ENCODE peak calls at places on chromosomes 3 and 15, in eight cellular contexts. G is stimulated activated CD4-positive, alpha-beta T cell treated with anti-CD3 and anti-CD28 coated beads, Interleukin-12 subunit alpha, Interleukin-12 subunit beta, amount 100 ng/mL, for 48 hours; P is activated T-cell treated with anti-CD3 and anti-CD28 coated beads, Interleukin-2, amount 50 U/mL, for 72 hours; S is epithelial cell of prostate; U is anterior cingulate cortex; O is T-helper 1 cell; B is stimulated activated CD8-positive, alpha-beta memory T cell treated with anti-CD3 and anti-CD28 coated beads, Interleukin-7, amount 100 ng/mL, for 1 hour; J is EL. X is an unnamed sample.

GRCh38 chr3:10397879-10398278 is 77.0 kb upstream of the SEC13 start:
- DNase-seq in G (no peak), P (no peak), S (no peak), U (no peak), O (no peak), B (no peak), J (no peak), X (no peak)

GRCh38 chr3:39157359-39157758 is 4.0 kb upstream of the CSRNP1 start:
- DNase-seq in G (no peak), P (no peak), S (no peak), U (no peak), O (no peak), B (no peak), J (no peak), X (no peak)

GRCh38 chr3:9837701-9838582 is 5.9 kb downstream of the RPUSD3 start:
- DNase-seq in G (no peak), P (no peak), S (no peak), U (no peak), O (no peak), B (no peak), J (no peak), X (no peak)

GRCh38 chr3:62445267-62445666 is 71.9 kb upstream of the FEZF2 start:
- DNase-seq in G (no peak), P (no peak), S (no peak), U (no peak), O (peak), B (no peak), J (peak), X (no peak)

GRCh38 chr15:88982304-88982945 is 69.2 kb upstream of the MFGE8 start:
- DNase-seq in G (no peak), P (no peak), S (no peak), U (no peak), O (no peak), B (no peak), J (peak), X (peak)

GRCh38 chr3:42097166-42097946 is 6.2 kb downstream of the TRAK1 start:
- DNase-seq in G (no peak), P (peak), S (no peak), U (no peak), O (no peak), B (no peak), J (peak), X (peak)

GRCh38 chr3:28347374-28348285 is 891 bp upstream of the ZCWPW2 start:
- DNase-seq in G (no peak), P (peak), S (no peak), U (no peak), O (no peak), B (no peak), J (peak), X (peak)

GRCh38 chr3:196013587-196014487 is 68.1 kb downstream of the TFRC start:
- DNase-seq in G (no peak), P (no peak), S (no peak), U (no peak), O (no peak), B (no peak), J (no peak), X (no peak)

GRCh38 chr15:62782100-62782791 is 260.3 kb upstream of the TPM1 start:
- DNase-seq in G (peak), P (peak), S (no peak), U (peak), O (no peak), B (no peak), J (peak), X (peak)